ENCODE peak calls at places on chromosomes 4 and X, in six cellular contexts. A is glutamatergic neuron; F is psoas muscle; X is spleen; S is lower lobe of right lung; P is CD4-positive, alpha-beta T cell. H is an unnamed sample.

GRCh38 chr4:151013944-151014343 is 1.1 kb downstream of the LRBA start:
- DNase-seq in A (no peak), F (no peak), X (no peak), S (no peak), P (no peak), H (no peak)

GRCh38 chrX:100768679-100769338 is 36.9 kb upstream of the SYTL4 start:
- DNase-seq in A (peak; percentile 82), F (peak; percentile 73), X (peak; percentile 91), S (peak; percentile 80), P (peak; percentile 74), H (peak; percentile 52)

GRCh38 chr4:74174941-74175340 is 17.0 kb downstream of the MTHFD2L start:
- DNase-seq in A (no peak), F (no peak), X (no peak), S (no peak), P (no peak), H (no peak)

GRCh38 chr4:17580969-17581368 is 4.0 kb downstream of the LAP3 start:
- DNase-seq in A (no peak), F (no peak), X (no peak), S (no peak), P (no peak), H (no peak)

GRCh38 chr4:20305976-20306375 is 54.3 kb downstream of the SLIT2 start:
- DNase-seq in A (no peak), F (no peak), X (no peak), S (no peak), P (no peak), H (peak; percentile 33)

GRCh38 chr4:74933562-74934015 is 673 bp downstream of the PARM1 start:
- DNase-seq in A (peak; percentile 50), F (peak; percentile 18), X (peak; percentile 76), S (peak; percentile 49), P (no peak), H (peak; percentile 5)

GRCh38 chrX:47204970-47205369 is 11.3 kb downstream of the UBA1 start:
- DNase-seq in A (no peak), F (no peak), X (no peak), S (no peak), P (no peak), H (no peak)

GRCh38 chr4:11367371-11367770 is 61.3 kb downstream of the HS3ST1 start:
- DNase-seq in A (no peak), F (peak; percentile 79), X (no peak), S (no peak), P (no peak), H (peak; percentile 28)

GRCh38 chr4:35556387-35556786 is 687.9 kb downstream of the ARAP2 start:
- DNase-seq in A (no peak), F (no peak), X (no peak), S (no peak), P (no peak), H (peak; percentile 63)

GRCh38 chr4:74768857-74769525 is 25.3 kb downstream of the BTC start:
- DNase-seq in A (no peak), F (no peak), X (no peak), S (no peak), P (no peak), H (peak; percentile 76)

GRCh38 chr4:26239796-26240195 is 81.0 kb upstream of the RBPJ start:
- DNase-seq in A (no peak), F (no peak), X (no peak), S (no peak), P (no peak), H (no peak)

GRCh38 chrX:139692506-139692849 is 15.5 kb downstream of the MCF2 start:
- DNase-seq in A (no peak), F (no peak), X (no peak), S (no peak), P (no peak), H (peak; percentile 0)

GRCh38 chr4:140047781-140048180 is 106.2 kb downstream of the MAML3 start:
- DNase-seq in A (no peak), F (no peak), X (no peak), S (no peak), P (no peak), H (no peak)

GRCh38 chr4:150211016-150211415 is 132.8 kb downstream of the DCLK2 start:
- DNase-seq in A (no peak), F (no peak), X (no peak), S (no peak), P (no peak), H (no peak)

GRCh38 chr4:81470456-81471327 is 1.0 kb downstream of the RASGEF1B start:
- DNase-seq in A (peak; percentile 56), F (no peak), X (peak; percentile 87), S (peak; percentile 80), P (peak; percentile 19), H (peak; percentile 43)

GRCh38 chr4:108210989-108211725 is 42.4 kb upstream of the LEF1 start:
- DNase-seq in A (no peak), F (no peak), X (no peak), S (no peak), P (no peak), H (peak; percentile 79)

GRCh38 chr4:38782452-38783108 is at the start of gene TLR10:
- DNase-seq in A (no peak), F (no peak), X (no peak), S (no peak), P (no peak), H (peak; percentile 67)

DNA sequence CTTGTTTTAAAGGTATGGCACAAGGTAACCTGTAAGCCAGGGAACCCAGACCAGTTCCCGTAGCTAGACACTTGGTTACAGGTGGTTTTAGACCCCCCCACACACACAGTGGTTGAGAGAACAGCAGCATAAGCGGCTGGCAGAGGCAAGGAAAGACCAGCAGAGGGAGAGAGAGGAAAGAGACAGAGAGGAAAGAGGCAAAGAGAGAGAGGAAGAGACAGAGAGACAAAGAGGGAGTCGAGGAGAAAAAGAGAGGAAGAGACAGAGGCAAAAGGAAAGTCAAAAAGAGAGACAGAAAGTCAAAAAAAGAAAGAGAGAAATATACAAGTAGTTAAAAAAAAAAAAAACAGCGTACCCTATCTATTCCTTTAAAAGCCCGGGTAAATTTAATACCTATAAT is 19.5 kb upstream of the PCSK1N start:
- DNase-seq in A (no peak), F (no peak), X (no peak), S (no peak), P (no peak), H (peak; percentile 28)
- TF ChIP-seq CTCF in A (no peak), F (no peak), X (no peak), S (no peak), P (no peak), H (peak; percentile 45)

GRCh38 chrX:136272325-136272724 is 21.1 kb upstream of the MAP7D3 start:
- DNase-seq in A (no peak), F (no peak), X (no peak), S (no peak), P (no peak), H (no peak)

GRCh38 chrX:136266828-136267227 is 15.6 kb upstream of the MAP7D3 start:
- DNase-seq in A (no peak), F (no peak), X (no peak), S (no peak), P (no peak), H (no peak)

GRCh38 chrX:136271300-136271699 is 20.1 kb upstream of the MAP7D3 start:
- DNase-seq in A (no peak), F (no peak), X (no peak), S (no peak), P (no peak), H (no peak)

GRCh38 chrX:136269921-136270320 is 18.7 kb upstream of the MAP7D3 start:
- DNase-seq in A (no peak), F (no peak), X (no peak), S (no peak), P (no peak), H (no peak)

GRCh38 chrX:136268051-136269048 is 17.1 kb upstream of the MAP7D3 start:
- DNase-seq in A (peak; percentile 22), F (no peak), X (no peak), S (no peak), P (peak; percentile 11), H (peak; percentile 39)
- TF ChIP-seq CTCF in A (peak; percentile 58), F (peak; percentile 82), X (peak; percentile 61), S (peak; percentile 67), P (peak; percentile 64), H (peak; percentile 69)

DNA sequence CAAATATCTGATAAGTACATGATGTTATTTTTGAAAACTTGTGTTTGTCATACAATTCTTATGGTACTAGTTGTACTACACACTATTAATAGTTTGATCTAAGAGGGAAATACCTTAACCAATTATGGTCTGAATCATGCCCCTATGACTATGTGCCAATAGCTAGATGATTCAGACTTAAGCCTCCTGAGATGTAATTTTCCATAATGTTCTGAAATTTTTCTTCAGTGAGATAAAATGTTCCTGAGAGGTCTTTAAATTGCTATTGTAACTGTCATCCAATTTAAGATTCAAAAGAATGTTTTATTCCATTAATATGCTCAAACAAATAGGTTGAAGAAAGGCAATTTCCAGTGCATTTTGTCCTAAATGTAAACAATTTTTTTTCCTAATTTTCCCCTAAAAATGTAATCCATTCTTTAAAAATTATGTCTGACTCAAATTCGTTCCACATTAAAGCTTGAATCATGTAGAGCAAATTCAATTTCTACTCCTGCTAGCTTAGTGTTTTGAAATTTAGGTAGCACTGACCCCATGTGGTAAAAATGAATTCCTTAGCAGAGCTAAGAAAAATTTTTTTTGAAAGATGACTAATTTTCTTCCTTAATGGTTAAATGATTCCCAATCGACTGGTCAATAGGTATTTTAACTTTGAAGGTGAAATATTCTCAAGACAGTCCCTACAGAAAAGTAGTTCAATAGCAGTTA is 49.1 kb downstream of the APOOL start:
- DNase-seq in A (no peak), F (no peak), X (no peak), S (no peak), P (no peak), H (peak; percentile 75)
- TF ChIP-seq CTCF in A (no peak), F (peak; percentile 23), X (no peak), S (no peak), P (no peak), H (no peak)

GRCh38 chr4:30724217-30724616 is 4.0 kb downstream of the PCDH7 start:
- DNase-seq in A (no peak), F (no peak), X (no peak), S (no peak), P (no peak), H (no peak)

GRCh38 chr4:30722916-30723270 is 2.7 kb downstream of the PCDH7 start:
- DNase-seq in A (peak; percentile 23), F (peak; percentile 13), X (peak; percentile 66), S (no peak), P (no peak), H (no peak)

GRCh38 chr4:30720656-30721352 is 635 bp downstream of the PCDH7 start:
- DNase-seq in A (peak; percentile 60), F (peak; percentile 21), X (peak; percentile 75), S (no peak), P (no peak), H (no peak)

GRCh38 chr4:30721353-30722091 is 1.4 kb downstream of the PCDH7 start:
- DNase-seq in A (peak; percentile 78), F (peak; percentile 35), X (no peak), S (no peak), P (no peak), H (peak; percentile 64)

DNA sequence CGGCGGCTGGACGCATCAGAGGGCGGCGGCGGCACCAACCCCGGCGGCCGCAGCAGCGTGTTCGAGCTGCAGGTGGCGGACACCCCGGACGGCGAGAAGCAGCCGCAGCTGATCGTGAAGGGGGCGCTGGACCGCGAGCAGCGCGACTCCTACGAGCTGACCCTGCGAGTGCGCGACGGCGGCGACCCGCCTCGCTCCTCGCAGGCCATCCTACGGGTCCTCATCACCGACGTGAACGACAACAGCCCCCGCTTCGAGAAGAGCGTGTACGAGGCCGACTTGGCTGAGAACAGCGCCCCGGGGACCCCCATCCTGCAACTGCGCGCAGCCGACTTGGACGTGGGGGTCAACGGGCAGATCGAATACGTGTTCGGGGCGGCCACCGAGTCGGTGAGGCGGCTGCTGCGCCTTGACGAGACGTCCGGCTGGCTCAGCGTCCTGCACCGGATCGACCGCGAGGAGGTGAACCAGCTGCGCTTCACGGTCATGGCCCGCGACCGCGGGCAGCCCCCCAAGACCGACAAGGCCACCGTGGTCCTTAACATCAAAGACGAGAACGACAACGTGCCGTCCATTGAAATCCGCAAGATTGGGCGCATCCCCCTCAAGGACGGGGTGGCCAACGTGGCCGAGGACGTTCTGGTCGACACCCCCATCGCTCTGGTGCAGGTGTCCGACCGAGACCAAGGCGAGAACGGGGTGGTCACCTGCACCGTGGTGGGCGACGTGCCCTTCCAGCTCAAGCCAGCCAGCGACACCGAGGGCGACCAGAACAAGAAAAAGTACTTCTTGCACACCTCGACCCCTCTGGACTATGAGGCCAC is 2.1 kb downstream of the PCDH7 start:
- DNase-seq in A (no peak), F (peak; percentile 14), X (peak; percentile 70), S (no peak), P (no peak), H (no peak)
- TF ChIP-seq CTCF in A (peak; percentile 35), F (no peak), X (no peak), S (peak; percentile 19), P (no peak), H (no peak)